ENCODE peak calls at places on chromosomes 13 and 19, in six cellular contexts. I is astrocyte of the spinal cord, L is GM12878, U is ovary, Q is HCT116, X is fibroblast of lung. T is an unnamed sample.

GRCh38 chr13:60265566-60265965 is 101.8 kb upstream of the DIAPH3 start:
- DNase-seq in I (no peak), L (no peak), U (no peak), Q (no peak), X (no peak), T (no peak)

GRCh38 chr19:15021286-15022007 is 27.8 kb upstream of the CASP14 start:
- DNase-seq in I (no peak), L (no peak), U (no peak), Q (no peak), X (no peak), T (no peak)

GRCh38 chr19:8487137-8487851 is 15.1 kb downstream of the PRAM1 start:
- DNase-seq in I (no peak), L (no peak), U (no peak), Q (no peak), X (no peak), T (no peak)

GRCh38 chr13:44974056-44974798 is 15.0 kb downstream of the NUFIP1 start:
- DNase-seq in I (peak; percentile 77), L (peak; percentile 37), U (no peak), Q (no peak), X (peak; percentile 53), T (no peak)

GRCh38 chr19:46659151-46660007 is 1.6 kb downstream of the DACT3 start:
- DNase-seq in I (no peak), L (no peak), U (peak; percentile 65), Q (no peak), X (no peak), T (no peak)

GRCh38 chr13:43307221-43307920 is 284.0 kb downstream of the DNAJC15 start:
- DNase-seq in I (no peak), L (no peak), U (no peak), Q (no peak), X (no peak), T (no peak)

GRCh38 chr13:51906581-51906980 is 44.8 kb downstream of the CCDC70 start:
- DNase-seq in I (peak; percentile 4), L (no peak), U (no peak), Q (no peak), X (no peak), T (no peak)

GRCh38 chr13:99686157-99686572 is 184.9 kb downstream of the TM9SF2 start:
- DNase-seq in I (peak; percentile 67), L (no peak), U (no peak), Q (no peak), X (no peak), T (no peak)

GRCh38 chr13:109361562-109361961 is 424.8 kb downstream of the IRS2 start:
- DNase-seq in I (no peak), L (no peak), U (no peak), Q (no peak), X (no peak), T (no peak)

GRCh38 chr19:18840288-18841260 is 8.8 kb downstream of the UPF1 start:
- DNase-seq in I (no peak), L (no peak), U (no peak), Q (no peak), X (no peak), T (no peak)

GRCh38 chr13:64910061-64910460 is 2320.1 kb downstream of the PCDH9 start:
- DNase-seq in I (no peak), L (no peak), U (no peak), Q (no peak), X (no peak), T (no peak)

GRCh38 chr19:1495799-1496713 is 5.1 kb downstream of the REEP6 start:
- DNase-seq in I (no peak), L (no peak), U (no peak), Q (no peak), X (no peak), T (no peak)

GRCh38 chr13:98976941-98977340 is 923 bp downstream of the DOCK9 start:
- DNase-seq in I (peak; percentile 41), L (no peak), U (no peak), Q (no peak), X (no peak), T (no peak)

GRCh38 chr13:25783480-25784081 is 268.2 kb downstream of the SHISA2 start:
- DNase-seq in I (no peak), L (no peak), U (no peak), Q (no peak), X (no peak), T (no peak)

GRCh38 chr19:5665781-5666513 is 14.4 kb downstream of the MICOS13 start:
- DNase-seq in I (peak; percentile 65), L (peak; percentile 20), U (no peak), Q (no peak), X (peak; percentile 60), T (no peak)

GRCh38 chr13:105410602-105411001 is 1124.9 kb downstream of the EFNB2 start:
- DNase-seq in I (no peak), L (no peak), U (no peak), Q (peak; percentile 23), X (peak; percentile 34), T (no peak)
- TF ChIP-seq CTCF in I (peak; percentile 60), L (peak; percentile 26), U (no peak), Q (peak; percentile 23), X (peak; percentile 69), T (peak; percentile 17)

GRCh38 chr19:40378509-40378908 is 11.5 kb downstream of the HIPK4 start:
- DNase-seq in I (no peak), L (no peak), U (no peak), Q (no peak), X (no peak), T (no peak)
- H3K4me3 ChIP-seq in I (no peak overlapping the region), L (no peak overlapping the region), U (no peak overlapping the region), Q (no peak overlapping the region), X (no peak overlapping the region), T (no peak overlapping the region)

DNA sequence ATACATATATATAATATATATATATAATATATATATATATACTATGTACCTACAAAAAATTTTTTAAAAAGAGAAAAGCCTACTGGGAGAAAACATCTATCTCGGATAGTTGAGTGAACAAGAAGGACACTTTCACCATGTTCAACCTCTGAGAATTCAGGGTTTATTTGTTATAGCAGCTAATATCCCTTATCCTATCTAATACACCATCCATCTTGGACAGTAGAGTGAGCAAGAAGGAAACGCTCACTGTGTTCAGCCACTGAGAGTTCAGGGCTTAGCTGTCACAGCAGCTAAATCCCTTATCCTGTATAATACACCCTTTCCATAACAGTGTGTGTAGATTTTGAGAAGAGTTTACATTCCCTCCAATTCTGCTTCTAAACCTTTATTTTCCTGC is 38.1 kb upstream of the CACNA1A start:
- DNase-seq in I (no peak), L (no peak), U (no peak), Q (no peak), X (no peak), T (no peak)
- TF ChIP-seq CTCF in I (no peak), L (no peak), U (no peak), Q (no peak), X (no peak), T (no peak)

GRCh38 chr19:49421878-49422202 is 1.4 kb downstream of the PTH2 start:
- DNase-seq in I (no peak), L (no peak), U (no peak), Q (no peak), X (no peak), T (no peak)

GRCh38 chr19:49423278-49423984 is at the start of gene PTH2:
- DNase-seq in I (no peak), L (no peak), U (no peak), Q (no peak), X (no peak), T (no peak)

GRCh38 chr19:49423985-49424303 is 703 bp upstream of the PTH2 start:
- DNase-seq in I (no peak), L (no peak), U (no peak), Q (no peak), X (no peak), T (no peak)

GRCh38 chr19:49421039-49421877 is 2.0 kb downstream of the PTH2 start:
- DNase-seq in I (peak; percentile 27), L (no peak), U (no peak), Q (no peak), X (peak; percentile 20), T (no peak)

GRCh38 chr19:49422407-49423277 is 599 bp downstream of the PTH2 start:
- DNase-seq in I (no peak), L (no peak), U (no peak), Q (no peak), X (peak; percentile 20), T (no peak)
- H3K4me3 ChIP-seq in I (no peak overlapping the region), L (no peak overlapping the region), U (no peak overlapping the region), Q (no peak overlapping the region), X (no peak overlapping the region), T (no peak overlapping the region)

GRCh38 chr13:30766957-30767603 is 31.7 kb downstream of the ALOX5AP start:
- DNase-seq in I (no peak), L (peak; percentile 59), U (no peak), Q (no peak), X (no peak), T (peak; percentile 21)
- TF ChIP-seq CTCF in I (no peak), L (no peak), U (no peak), Q (no peak), X (no peak), T (no peak)

GRCh38 chr13:74061939-74062595 is 72.1 kb downstream of the KLF12 start:
- DNase-seq in I (peak; percentile 47), L (peak; percentile 55), U (no peak), Q (no peak), X (peak; percentile 50), T (peak; percentile 61)

GRCh38 chr13:74064805-74065204 is 69.4 kb downstream of the KLF12 start:
- DNase-seq in I (no peak), L (no peak), U (no peak), Q (no peak), X (no peak), T (no peak)

GRCh38 chr13:74062933-74063332 is 71.3 kb downstream of the KLF12 start:
- DNase-seq in I (peak; percentile 68), L (peak; percentile 52), U (peak; percentile 33), Q (no peak), X (peak; percentile 67), T (peak; percentile 62)

GRCh38 chr13:74066937-74067336 is 67.3 kb downstream of the KLF12 start:
- DNase-seq in I (peak; percentile 44), L (no peak), U (no peak), Q (no peak), X (no peak), T (no peak)

DNA sequence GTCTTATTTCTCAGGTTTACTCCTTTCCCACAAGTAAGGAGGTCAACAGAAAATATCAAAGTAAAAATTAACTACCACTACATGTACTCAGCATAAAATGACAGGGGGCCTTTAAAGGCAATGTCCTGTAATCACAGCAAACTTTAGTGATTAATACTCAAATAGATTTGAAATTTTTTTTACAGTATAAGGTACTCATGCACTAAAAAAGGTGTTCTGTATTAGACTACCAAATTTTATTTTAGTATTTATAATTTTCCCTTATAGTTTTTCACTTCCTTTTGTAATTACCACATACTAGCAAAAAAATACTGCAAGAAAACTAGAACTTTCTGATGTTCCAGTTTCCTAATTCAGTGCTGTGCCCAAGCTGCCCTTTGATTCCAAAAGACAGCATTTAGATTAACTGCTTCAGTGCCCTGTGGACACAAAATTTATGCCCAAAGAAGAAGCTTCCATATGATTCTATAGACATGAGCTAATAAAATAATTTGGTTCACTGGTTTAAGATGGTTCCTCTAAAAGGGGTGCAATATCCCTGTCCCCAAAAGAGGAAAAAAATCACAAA is 70.6 kb downstream of the KLF12 start:
- DNase-seq in I (no peak), L (no peak), U (no peak), Q (no peak), X (no peak), T (no peak)
- H3K4me3 ChIP-seq in I (no peak overlapping the region), L (peak overlapping the region; percentile 59), U (no peak overlapping the region), Q (no peak overlapping the region), X (no peak overlapping the region), T (no peak overlapping the region)

GRCh38 chr13:36475468-36475867 is 43.2 kb downstream of the CCNA1 start:
- DNase-seq in I (no peak), L (no peak), U (no peak), Q (no peak), X (peak; percentile 2), T (no peak)
- TF ChIP-seq CTCF in I (peak; percentile 5), L (peak; percentile 42), U (no peak), Q (no peak), X (no peak), T (no peak)

GRCh38 chr13:112067121-112067741 is at the start of gene SOX1:
- DNase-seq in I (peak; percentile 15), L (no peak), U (no peak), Q (no peak), X (no peak), T (no peak)
- H3K4me3 ChIP-seq in I (peak within 1 kb of the TSS; percentile 20), L (no peak within 1 kb of the TSS), U (no peak within 1 kb of the TSS), Q (no peak within 1 kb of the TSS), X (no peak within 1 kb of the TSS), T (no peak within 1 kb of the TSS)